ENCODE peak calls at places on chromosomes 2 and 18, in four cellular contexts. One of them, this sample, is unnamed.

GRCh38 chr2:38091757-38092156 is 15.8 kb upstream of the CYP1B1 start:
- DNase-seq in uterus: no peak
- DNase-seq in adrenal gland: no peak
- DNase-seq in heart left ventricle: no peak
- DNase-seq in this sample: no peak

GRCh38 chr18:78563110-78563509 is 416.5 kb upstream of the SALL3 start:
- DNase-seq in heart left ventricle: no peak
- DNase-seq in uterus: no peak
- DNase-seq in adrenal gland: no peak
- DNase-seq in this sample: no peak

GRCh38 chr2:207632575-207633492 is 7.6 kb upstream of the METTL21A start:
- DNase-seq in heart left ventricle: no peak
- DNase-seq in uterus: no peak
- DNase-seq in adrenal gland: no peak
- DNase-seq in this sample: no peak

GRCh38 chr2:141611981-141612380 is 518.8 kb downstream of the LRP1B start:
- DNase-seq in heart left ventricle: no peak
- DNase-seq in adrenal gland: no peak
- DNase-seq in uterus: no peak
- DNase-seq in this sample: no peak

GRCh38 chr2:107663632-107664031 is 163.1 kb upstream of the RGPD4 start:
- DNase-seq in adrenal gland: no peak
- DNase-seq in uterus: no peak
- DNase-seq in heart left ventricle: no peak
- DNase-seq in this sample: no peak

GRCh38 chr2:213834746-213835145 is 550.5 kb downstream of the SPAG16 start:
- DNase-seq in heart left ventricle: no peak
- DNase-seq in uterus: no peak
- DNase-seq in adrenal gland: no peak
- DNase-seq in this sample: no peak

GRCh38 chr2:9739508-9739907 is 103.8 kb upstream of the TAF1B start:
- DNase-seq in adrenal gland: peak
- DNase-seq in heart left ventricle: peak
- DNase-seq in uterus: peak
- DNase-seq in this sample: peak

GRCh38 chr2:25991965-25992364 is 9.7 kb upstream of the KIF3C start:
- DNase-seq in heart left ventricle: no peak
- DNase-seq in adrenal gland: no peak
- DNase-seq in uterus: no peak
- DNase-seq in this sample: no peak

GRCh38 chr2:208172125-208172524 is 8.7 kb upstream of the CRYGA start:
- DNase-seq in uterus: no peak
- DNase-seq in heart left ventricle: no peak
- DNase-seq in adrenal gland: no peak
- DNase-seq in this sample: no peak

GRCh38 chr2:12624911-12625598 is 91.7 kb upstream of the TRIB2 start:
- DNase-seq in uterus: no peak
- DNase-seq in heart left ventricle: no peak
- DNase-seq in adrenal gland: no peak
- DNase-seq in this sample: no peak

GRCh38 chr2:232831496-232831895 is 38.6 kb upstream of the SNORC start:
- DNase-seq in heart left ventricle: no peak
- DNase-seq in uterus: no peak
- DNase-seq in adrenal gland: no peak
- DNase-seq in this sample: no peak

GRCh38 chr2:236942554-236942953 is 143.1 kb upstream of the COPS8 start:
- DNase-seq in heart left ventricle: no peak
- DNase-seq in uterus: no peak
- DNase-seq in adrenal gland: no peak
- DNase-seq in this sample: no peak

DNA sequence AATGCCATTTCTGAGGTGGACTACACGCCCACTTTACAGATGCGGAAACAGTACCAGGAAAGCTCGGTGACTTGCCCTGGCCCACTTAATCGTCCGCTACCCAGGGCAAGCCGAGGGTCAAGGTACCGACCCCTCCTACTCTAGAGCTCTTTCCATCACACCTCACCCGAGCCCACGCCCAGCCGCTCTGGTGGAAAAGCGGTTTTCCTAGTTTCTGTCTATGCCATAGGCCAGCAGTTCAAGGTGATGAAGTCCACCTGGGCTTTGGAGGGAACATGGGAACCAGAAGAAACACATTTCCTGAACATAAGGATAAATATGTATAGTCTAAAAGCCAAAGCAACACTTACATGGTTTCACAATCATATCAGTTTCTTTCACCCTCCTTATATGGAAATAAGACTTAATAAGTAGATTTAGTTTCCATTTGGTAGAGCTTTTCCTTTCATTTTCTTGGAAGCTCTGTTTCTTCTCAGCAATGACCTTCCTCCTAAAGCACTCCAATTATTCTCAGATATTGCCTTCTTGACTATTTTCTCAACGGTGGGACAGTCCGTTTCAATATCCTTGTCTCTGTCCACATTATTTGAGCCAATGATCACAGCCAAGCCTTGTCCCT is 589 bp downstream of the VWA3B start:
- DNase-seq in heart left ventricle: no peak
- DNase-seq in uterus: no peak
- DNase-seq in adrenal gland: no peak
- DNase-seq in this sample: no peak
- H3K4me3 ChIP-seq in heart left ventricle: peak
- H3K4me3 ChIP-seq in uterus: peak
- H3K4me3 ChIP-seq in adrenal gland: peak
- H3K4me3 ChIP-seq in this sample: peak

GRCh38 chr2:128177315-128177714 is 86.3 kb downstream of the UGGT1 start:
- DNase-seq in uterus: no peak
- DNase-seq in adrenal gland: no peak
- DNase-seq in heart left ventricle: no peak
- DNase-seq in this sample: no peak

GRCh38 chr2:128178650-128179460 is 87.9 kb downstream of the UGGT1 start:
- DNase-seq in adrenal gland: peak
- DNase-seq in uterus: peak
- DNase-seq in heart left ventricle: no peak
- DNase-seq in this sample: peak

GRCh38 chr2:128180031-128180430 is 89.0 kb downstream of the UGGT1 start:
- DNase-seq in adrenal gland: no peak
- DNase-seq in heart left ventricle: no peak
- DNase-seq in uterus: no peak
- DNase-seq in this sample: no peak

GRCh38 chr2:128179461-128179755 is 88.4 kb downstream of the UGGT1 start:
- DNase-seq in heart left ventricle: no peak
- DNase-seq in uterus: no peak
- DNase-seq in adrenal gland: no peak
- DNase-seq in this sample: no peak

DNA sequence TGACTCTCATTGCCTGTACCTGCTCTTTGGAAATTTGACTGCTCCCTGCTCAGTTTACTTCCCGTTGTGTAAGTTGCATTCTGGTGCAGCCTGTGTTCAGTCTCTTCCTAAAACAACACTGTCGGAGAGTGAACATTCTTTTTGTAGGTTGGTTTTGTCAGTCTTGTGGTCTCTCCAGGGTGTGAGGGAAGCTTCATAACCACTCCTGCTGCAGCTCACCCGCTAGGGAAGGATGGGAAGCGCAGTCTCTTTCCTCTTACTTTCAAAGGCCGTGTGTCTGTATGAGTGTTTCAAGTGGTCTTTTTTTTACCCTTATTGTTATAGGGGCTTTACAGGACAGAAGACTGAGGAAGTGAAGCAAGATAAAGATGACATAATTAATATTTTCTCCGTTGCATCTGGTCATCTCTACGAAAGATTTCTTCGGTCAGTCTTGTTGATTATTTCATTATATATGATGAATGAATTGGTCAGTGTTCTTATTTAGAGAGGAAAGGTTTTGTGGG is 87.2 kb downstream of the UGGT1 start:
- DNase-seq in adrenal gland: no peak
- DNase-seq in uterus: no peak
- DNase-seq in heart left ventricle: no peak
- DNase-seq in this sample: no peak
- H3K27ac ChIP-seq in adrenal gland: peak
- H3K27ac ChIP-seq in uterus: no peak
- H3K27ac ChIP-seq in heart left ventricle: peak
- H3K27ac ChIP-seq in this sample: no peak

GRCh38 chr18:26039203-26039602 is 51.2 kb downstream of the SS18 start:
- DNase-seq in adrenal gland: no peak
- DNase-seq in heart left ventricle: no peak
- DNase-seq in uterus: no peak
- DNase-seq in this sample: no peak
- TF ChIP-seq POLR2A in adrenal gland: no peak
- TF ChIP-seq POLR2A in heart left ventricle: no peak
- TF ChIP-seq POLR2A in uterus: no peak
- TF ChIP-seq POLR2A in this sample: no peak

DNA sequence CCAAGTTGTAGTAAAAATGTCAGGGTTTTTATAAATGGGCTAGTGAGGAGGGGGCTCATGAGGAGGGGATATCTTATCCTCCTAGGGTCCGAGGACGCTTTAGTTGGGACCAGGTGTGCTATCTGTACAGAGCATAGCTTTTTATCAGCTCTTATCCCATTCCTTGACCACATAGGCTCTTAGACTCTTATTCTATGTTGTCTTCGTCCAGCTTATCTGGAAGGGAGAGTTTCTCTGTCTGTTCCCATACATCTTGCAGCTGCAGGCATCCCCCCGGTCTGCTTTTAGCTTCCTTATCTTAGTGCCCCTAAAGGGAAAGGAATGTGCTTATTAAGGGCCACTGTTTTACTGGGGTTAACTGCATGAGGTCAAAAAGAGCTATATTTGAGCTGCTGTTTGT is 44.8 kb downstream of the PDK1 start:
- DNase-seq in adrenal gland: no peak
- DNase-seq in uterus: no peak
- DNase-seq in heart left ventricle: no peak
- DNase-seq in this sample: no peak
- H3K4me3 ChIP-seq in adrenal gland: no peak
- H3K4me3 ChIP-seq in uterus: no peak
- H3K4me3 ChIP-seq in heart left ventricle: no peak
- H3K4me3 ChIP-seq in this sample: no peak

GRCh38 chr2:128090909-128091690 is at the start of gene UGGT1:
- DNase-seq in adrenal gland: peak
- DNase-seq in heart left ventricle: peak
- DNase-seq in uterus: peak
- DNase-seq in this sample: peak

GRCh38 chr2:128093762-128094161 is 2.8 kb downstream of the UGGT1 start:
- DNase-seq in uterus: no peak
- DNase-seq in heart left ventricle: no peak
- DNase-seq in adrenal gland: no peak
- DNase-seq in this sample: no peak

GRCh38 chr2:128092656-128093055 is 1.7 kb downstream of the UGGT1 start:
- DNase-seq in uterus: no peak
- DNase-seq in adrenal gland: no peak
- DNase-seq in heart left ventricle: no peak
- DNase-seq in this sample: no peak

GRCh38 chr2:128091691-128092050 is 671 bp downstream of the UGGT1 start:
- DNase-seq in adrenal gland: no peak
- DNase-seq in heart left ventricle: no peak
- DNase-seq in uterus: no peak
- DNase-seq in this sample: no peak

GRCh38 chr2:128090575-128090908 is 458 bp upstream of the UGGT1 start:
- DNase-seq in adrenal gland: no peak
- DNase-seq in uterus: no peak
- DNase-seq in heart left ventricle: no peak
- DNase-seq in this sample: no peak
- H3K27ac ChIP-seq in adrenal gland: peak
- H3K27ac ChIP-seq in uterus: peak
- H3K27ac ChIP-seq in heart left ventricle: peak
- H3K27ac ChIP-seq in this sample: peak

GRCh38 chr18:31565782-31566512 is 25.7 kb upstream of the TTR start:
- DNase-seq in heart left ventricle: no peak
- DNase-seq in uterus: no peak
- DNase-seq in adrenal gland: no peak
- DNase-seq in this sample: no peak

GRCh38 chr18:31562726-31563125 is 29.0 kb upstream of the TTR start:
- DNase-seq in heart left ventricle: no peak
- DNase-seq in uterus: no peak
- DNase-seq in adrenal gland: peak
- DNase-seq in this sample: no peak

GRCh38 chr18:31565345-31565744 is 26.3 kb upstream of the TTR start:
- DNase-seq in adrenal gland: no peak
- DNase-seq in uterus: no peak
- DNase-seq in heart left ventricle: no peak
- DNase-seq in this sample: no peak

GRCh38 chr18:31563778-31564177 is 27.9 kb upstream of the TTR start:
- DNase-seq in adrenal gland: no peak
- DNase-seq in heart left ventricle: no peak
- DNase-seq in uterus: no peak
- DNase-seq in this sample: no peak

GRCh38 chr18:31566576-31567306 is 24.9 kb upstream of the TTR start:
- DNase-seq in adrenal gland: no peak
- DNase-seq in uterus: no peak
- DNase-seq in heart left ventricle: no peak
- DNase-seq in this sample: no peak
- TF ChIP-seq POLR2A in adrenal gland: no peak
- TF ChIP-seq POLR2A in uterus: no peak
- TF ChIP-seq POLR2A in heart left ventricle: no peak
- TF ChIP-seq POLR2A in this sample: no peak

GRCh38 chr2:96305979-96306308 is 598 bp upstream of the SNRNP200 start:
- DNase-seq in uterus: no peak
- DNase-seq in adrenal gland: no peak
- DNase-seq in heart left ventricle: no peak
- DNase-seq in this sample: no peak

GRCh38 chr2:96305091-96305978 is at the start of gene SNRNP200:
- DNase-seq in heart left ventricle: peak
- DNase-seq in uterus: peak
- DNase-seq in adrenal gland: peak
- DNase-seq in this sample: peak

GRCh38 chr2:96306370-96306769 is 1.0 kb upstream of the SNRNP200 start:
- DNase-seq in uterus: no peak
- DNase-seq in adrenal gland: no peak
- DNase-seq in heart left ventricle: no peak
- DNase-seq in this sample: peak

GRCh38 chr2:96301897-96302296 is 3.4 kb downstream of the SNRNP200 start:
- DNase-seq in uterus: no peak
- DNase-seq in heart left ventricle: no peak
- DNase-seq in adrenal gland: no peak
- DNase-seq in this sample: no peak

DNA sequence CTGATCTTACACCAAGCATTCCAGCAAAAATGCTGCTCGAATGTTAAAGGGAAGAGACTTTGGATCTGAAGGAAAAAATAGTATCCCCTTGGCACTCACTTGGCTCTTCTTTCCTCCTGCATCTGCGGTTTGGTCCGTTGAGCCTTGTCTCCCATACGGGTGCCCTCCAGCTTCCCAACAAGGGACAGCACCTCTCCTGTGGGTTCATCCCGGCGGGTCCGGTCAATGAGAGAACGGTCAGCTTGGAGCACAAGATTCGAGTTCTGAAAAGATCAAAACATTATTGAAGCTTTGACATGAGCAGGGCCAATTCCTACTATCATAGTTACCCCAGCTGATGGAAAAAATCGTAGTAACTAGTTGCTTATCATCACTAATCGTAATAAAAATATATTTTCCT is 740 bp downstream of the SNRNP200 start:
- DNase-seq in heart left ventricle: no peak
- DNase-seq in uterus: no peak
- DNase-seq in adrenal gland: no peak
- DNase-seq in this sample: no peak
- H3K4me3 ChIP-seq in heart left ventricle: peak
- H3K4me3 ChIP-seq in uterus: peak
- H3K4me3 ChIP-seq in adrenal gland: peak
- H3K4me3 ChIP-seq in this sample: peak

GRCh38 chr18:51523671-51524070 is 326.2 kb upstream of the MEX3C start:
- DNase-seq in heart left ventricle: no peak
- DNase-seq in uterus: no peak
- DNase-seq in adrenal gland: no peak
- DNase-seq in this sample: no peak
- H3K27ac ChIP-seq in heart left ventricle: no peak
- H3K27ac ChIP-seq in uterus: no peak
- H3K27ac ChIP-seq in adrenal gland: no peak
- H3K27ac ChIP-seq in this sample: no peak

This sample was measured in testis.